ENCODE peak calls at places on chromosomes 16 and 17, in seven cellular contexts. One of them, this sample, is unnamed.

GRCh38 chr16:12455287-12455798 is 348.3 kb downstream of the CPPED1 start:
- DNase-seq in astrocyte of the cerebellum: peak; percentile 28
- DNase-seq in Calu3: peak; percentile 82
- DNase-seq in choroid plexus epithelial cell: peak; percentile 68
- DNase-seq in tibial artery: no peak
- DNase-seq in heart left ventricle: peak; percentile 75
- DNase-seq in fibroblast of the aortic adventitia: peak; percentile 46
- DNase-seq in this sample: peak; percentile 24

GRCh38 chr16:66954097-66954659 is 6.9 kb upstream of the CES3 start:
- DNase-seq in astrocyte of the cerebellum: peak; percentile 55
- DNase-seq in Calu3: peak; percentile 88
- DNase-seq in choroid plexus epithelial cell: peak; percentile 86
- DNase-seq in tibial artery: peak; percentile 84
- DNase-seq in heart left ventricle: no peak
- DNase-seq in fibroblast of the aortic adventitia: peak; percentile 83
- DNase-seq in this sample: peak; percentile 51

GRCh38 chr17:50918933-50919296 is 52.8 kb upstream of the TOB1 start:
- DNase-seq in astrocyte of the cerebellum: no peak
- DNase-seq in Calu3: peak; percentile 32
- DNase-seq in choroid plexus epithelial cell: no peak
- DNase-seq in tibial artery: no peak
- DNase-seq in heart left ventricle: no peak
- DNase-seq in fibroblast of the aortic adventitia: no peak
- DNase-seq in this sample: no peak

GRCh38 chr17:9228408-9229159 is 207.3 kb downstream of the NTN1 start:
- DNase-seq in astrocyte of the cerebellum: peak; percentile 70
- DNase-seq in Calu3: no peak
- DNase-seq in choroid plexus epithelial cell: peak; percentile 50
- DNase-seq in tibial artery: no peak
- DNase-seq in heart left ventricle: no peak
- DNase-seq in fibroblast of the aortic adventitia: peak; percentile 83
- DNase-seq in this sample: no peak

GRCh38 chr17:66777689-66778225 is 57.2 kb upstream of the CACNG5 start:
- DNase-seq in astrocyte of the cerebellum: peak; percentile 60
- DNase-seq in Calu3: no peak
- DNase-seq in choroid plexus epithelial cell: peak; percentile 81
- DNase-seq in tibial artery: no peak
- DNase-seq in heart left ventricle: no peak
- DNase-seq in fibroblast of the aortic adventitia: peak; percentile 22
- DNase-seq in this sample: no peak

GRCh38 chr16:14329727-14330363 is 258.7 kb downstream of the MRTFB start:
- DNase-seq in astrocyte of the cerebellum: no peak
- DNase-seq in Calu3: no peak
- DNase-seq in choroid plexus epithelial cell: no peak
- DNase-seq in tibial artery: no peak
- DNase-seq in heart left ventricle: no peak
- DNase-seq in fibroblast of the aortic adventitia: no peak
- DNase-seq in this sample: no peak

GRCh38 chr17:51703364-51704341 is 443.3 kb downstream of the UTP18 start:
- DNase-seq in astrocyte of the cerebellum: peak; percentile 72
- DNase-seq in Calu3: no peak
- DNase-seq in choroid plexus epithelial cell: no peak
- DNase-seq in tibial artery: peak; percentile 78
- DNase-seq in heart left ventricle: peak; percentile 69
- DNase-seq in fibroblast of the aortic adventitia: peak; percentile 69
- DNase-seq in this sample: no peak

GRCh38 chr16:49851468-49851787 is 4.5 kb downstream of the ZNF423 start:
- DNase-seq in astrocyte of the cerebellum: no peak
- DNase-seq in Calu3: no peak
- DNase-seq in choroid plexus epithelial cell: no peak
- DNase-seq in tibial artery: no peak
- DNase-seq in heart left ventricle: no peak
- DNase-seq in fibroblast of the aortic adventitia: no peak
- DNase-seq in this sample: no peak

GRCh38 chr16:2499454-2499853 is 14.3 kb upstream of the ATP6V0C start:
- DNase-seq in astrocyte of the cerebellum: no peak
- DNase-seq in Calu3: no peak
- DNase-seq in choroid plexus epithelial cell: no peak
- DNase-seq in tibial artery: no peak
- DNase-seq in heart left ventricle: peak; percentile 54
- DNase-seq in fibroblast of the aortic adventitia: no peak
- DNase-seq in this sample: no peak

GRCh38 chr16:73020409-73020884 is 27.5 kb downstream of the ZFHX3 start:
- DNase-seq in astrocyte of the cerebellum: peak; percentile 90
- DNase-seq in Calu3: peak; percentile 87
- DNase-seq in choroid plexus epithelial cell: peak; percentile 86
- DNase-seq in tibial artery: peak; percentile 92
- DNase-seq in heart left ventricle: peak; percentile 80
- DNase-seq in fibroblast of the aortic adventitia: peak; percentile 92
- DNase-seq in this sample: no peak

GRCh38 chr17:61313515-61314326 is 85.9 kb upstream of the TBX2 start:
- DNase-seq in astrocyte of the cerebellum: no peak
- DNase-seq in Calu3: no peak
- DNase-seq in choroid plexus epithelial cell: no peak
- DNase-seq in tibial artery: no peak
- DNase-seq in heart left ventricle: peak; percentile 63
- DNase-seq in fibroblast of the aortic adventitia: no peak
- DNase-seq in this sample: no peak

GRCh38 chr16:85396879-85397871 is 215.9 kb upstream of the GSE1 start:
- DNase-seq in astrocyte of the cerebellum: no peak
- DNase-seq in Calu3: peak; percentile 83
- DNase-seq in choroid plexus epithelial cell: peak; percentile 53
- DNase-seq in tibial artery: peak; percentile 64
- DNase-seq in heart left ventricle: peak; percentile 60
- DNase-seq in fibroblast of the aortic adventitia: no peak
- DNase-seq in this sample: no peak

GRCh38 chr16:424033-424622 is 1.3 kb upstream of the RAB11FIP3 start:
- DNase-seq in astrocyte of the cerebellum: peak; percentile 97
- DNase-seq in Calu3: no peak
- DNase-seq in choroid plexus epithelial cell: peak; percentile 93
- DNase-seq in tibial artery: peak; percentile 93
- DNase-seq in heart left ventricle: no peak
- DNase-seq in fibroblast of the aortic adventitia: peak; percentile 98
- DNase-seq in this sample: no peak

GRCh38 chr16:88705746-88706287 is 391 bp downstream of the RNF166 start:
- DNase-seq in astrocyte of the cerebellum: no peak
- DNase-seq in Calu3: peak; percentile 31
- DNase-seq in choroid plexus epithelial cell: no peak
- DNase-seq in tibial artery: no peak
- DNase-seq in heart left ventricle: no peak
- DNase-seq in fibroblast of the aortic adventitia: no peak
- DNase-seq in this sample: no peak

GRCh38 chr16:2420035-2420434 is 9.2 kb upstream of the CCNF start:
- DNase-seq in astrocyte of the cerebellum: no peak
- DNase-seq in Calu3: no peak
- DNase-seq in choroid plexus epithelial cell: peak; percentile 42
- DNase-seq in tibial artery: no peak
- DNase-seq in heart left ventricle: no peak
- DNase-seq in fibroblast of the aortic adventitia: peak; percentile 43
- DNase-seq in this sample: no peak

GRCh38 chr17:77208217-77208808 is 67.5 kb downstream of the SEC14L1 start:
- DNase-seq in astrocyte of the cerebellum: peak; percentile 20
- DNase-seq in Calu3: no peak
- DNase-seq in choroid plexus epithelial cell: peak; percentile 87
- DNase-seq in tibial artery: peak; percentile 57
- DNase-seq in heart left ventricle: no peak
- DNase-seq in fibroblast of the aortic adventitia: peak; percentile 66
- DNase-seq in this sample: no peak

GRCh38 chr17:41329279-41329925 is 13.9 kb upstream of the KRTAP17-1 start:
- DNase-seq in astrocyte of the cerebellum: no peak
- DNase-seq in Calu3: peak; percentile 85
- DNase-seq in choroid plexus epithelial cell: peak; percentile 63
- DNase-seq in tibial artery: no peak
- DNase-seq in heart left ventricle: no peak
- DNase-seq in fibroblast of the aortic adventitia: peak; percentile 43
- DNase-seq in this sample: no peak

GRCh38 chr16:49431591-49432290 is 58.1 kb downstream of the C16orf78 start:
- DNase-seq in astrocyte of the cerebellum: no peak
- DNase-seq in Calu3: no peak
- DNase-seq in choroid plexus epithelial cell: no peak
- DNase-seq in tibial artery: peak; percentile 33
- DNase-seq in heart left ventricle: no peak
- DNase-seq in fibroblast of the aortic adventitia: no peak
- DNase-seq in this sample: no peak

GRCh38 chr17:80471922-80472321 is 4.5 kb downstream of the NPTX1 start:
- DNase-seq in astrocyte of the cerebellum: no peak
- DNase-seq in Calu3: no peak
- DNase-seq in choroid plexus epithelial cell: no peak
- DNase-seq in tibial artery: no peak
- DNase-seq in heart left ventricle: no peak
- DNase-seq in fibroblast of the aortic adventitia: no peak
- DNase-seq in this sample: no peak

GRCh38 chr17:10295728-10296343 is 77.0 kb downstream of the MYH13 start:
- DNase-seq in astrocyte of the cerebellum: no peak
- DNase-seq in Calu3: peak; percentile 28
- DNase-seq in choroid plexus epithelial cell: peak; percentile 50
- DNase-seq in tibial artery: no peak
- DNase-seq in heart left ventricle: no peak
- DNase-seq in fibroblast of the aortic adventitia: peak; percentile 68
- DNase-seq in this sample: no peak

GRCh38 chr17:7354262-7354781 is 634 bp upstream of the TMEM95 start:
- DNase-seq in astrocyte of the cerebellum: no peak
- DNase-seq in Calu3: no peak
- DNase-seq in choroid plexus epithelial cell: peak; percentile 47
- DNase-seq in tibial artery: no peak
- DNase-seq in heart left ventricle: no peak
- DNase-seq in fibroblast of the aortic adventitia: peak; percentile 36
- DNase-seq in this sample: no peak
- TF ChIP-seq CTCF in astrocyte of the cerebellum: no peak
- TF ChIP-seq CTCF in Calu3: no peak
- TF ChIP-seq CTCF in choroid plexus epithelial cell: no peak
- TF ChIP-seq CTCF in tibial artery: no peak
- TF ChIP-seq CTCF in heart left ventricle: no peak
- TF ChIP-seq CTCF in fibroblast of the aortic adventitia: no peak
- TF ChIP-seq CTCF in this sample: no peak

DNA sequence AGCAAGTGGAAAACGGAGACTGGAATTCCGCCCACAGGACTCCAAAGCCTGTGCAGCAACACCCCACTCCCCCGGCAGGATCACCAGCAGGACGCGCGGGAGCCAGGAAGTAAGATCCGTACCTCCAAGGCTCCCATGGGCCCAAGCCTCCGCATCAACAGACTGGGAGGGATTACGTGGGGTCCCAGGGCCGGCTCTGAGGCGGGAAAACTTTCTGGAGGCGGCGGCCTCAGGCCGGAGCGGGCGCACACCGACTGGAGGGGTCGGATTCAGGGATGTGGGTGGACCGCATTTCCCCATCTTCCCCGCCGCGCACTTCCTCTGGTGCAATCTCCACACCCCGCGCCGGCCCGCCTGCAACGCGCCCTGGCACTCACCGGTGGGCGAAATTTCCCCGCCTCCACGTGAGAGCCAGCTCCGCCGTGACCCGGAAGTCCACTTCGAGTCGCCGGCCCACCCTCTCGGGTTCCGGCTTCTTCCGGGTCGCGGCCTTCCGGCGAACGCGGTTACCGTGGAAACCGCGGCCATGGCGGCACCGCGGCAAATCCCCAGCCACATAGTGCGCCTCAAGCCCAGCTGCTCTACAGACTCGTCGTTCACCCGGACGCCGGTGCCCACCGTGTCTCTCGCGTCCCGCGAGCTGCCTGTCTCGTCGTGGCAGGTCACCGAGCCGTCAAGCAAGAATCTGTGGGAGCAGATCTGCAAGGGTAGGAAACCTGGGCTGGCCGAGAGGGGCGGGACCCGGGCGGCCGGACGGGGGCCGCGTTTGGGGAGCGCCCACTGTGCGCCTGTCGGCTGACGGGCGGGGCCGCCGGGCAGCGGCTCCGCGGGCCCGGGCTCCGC is at the start of the genes IQCK and KNOP1:
- DNase-seq in astrocyte of the cerebellum: peak; percentile 70
- DNase-seq in Calu3: peak; percentile 93
- DNase-seq in choroid plexus epithelial cell: peak; percentile 92
- DNase-seq in tibial artery: peak; percentile 94
- DNase-seq in heart left ventricle: peak; percentile 94
- DNase-seq in fibroblast of the aortic adventitia: peak; percentile 86
- DNase-seq in this sample: peak; percentile 85
- TF ChIP-seq CTCF in astrocyte of the cerebellum: no peak
- TF ChIP-seq CTCF in Calu3: no peak
- TF ChIP-seq CTCF in choroid plexus epithelial cell: peak; percentile 34
- TF ChIP-seq CTCF in tibial artery: no peak
- TF ChIP-seq CTCF in heart left ventricle: peak; percentile 19
- TF ChIP-seq CTCF in fibroblast of the aortic adventitia: peak; percentile 37
- TF ChIP-seq CTCF in this sample: no peak

GRCh38 chr17:5281814-5282638 is at the start of gene RABEP1:
- DNase-seq in astrocyte of the cerebellum: peak; percentile 69
- DNase-seq in Calu3: peak; percentile 90
- DNase-seq in choroid plexus epithelial cell: peak; percentile 94
- DNase-seq in tibial artery: peak; percentile 93
- DNase-seq in heart left ventricle: peak; percentile 98
- DNase-seq in fibroblast of the aortic adventitia: peak; percentile 88
- DNase-seq in this sample: peak; percentile 90
- TF ChIP-seq CTCF in astrocyte of the cerebellum: no peak
- TF ChIP-seq CTCF in Calu3: no peak
- TF ChIP-seq CTCF in choroid plexus epithelial cell: peak; percentile 22
- TF ChIP-seq CTCF in tibial artery: peak; percentile 15
- TF ChIP-seq CTCF in heart left ventricle: no peak
- TF ChIP-seq CTCF in fibroblast of the aortic adventitia: peak; percentile 55
- TF ChIP-seq CTCF in this sample: no peak

GRCh38 chr16:56611281-56611833 is 3.0 kb downstream of the MT2A start:
- DNase-seq in astrocyte of the cerebellum: no peak
- DNase-seq in Calu3: no peak
- DNase-seq in choroid plexus epithelial cell: peak; percentile 52
- DNase-seq in tibial artery: peak; percentile 94
- DNase-seq in heart left ventricle: no peak
- DNase-seq in fibroblast of the aortic adventitia: peak; percentile 76
- DNase-seq in this sample: no peak

GRCh38 chr16:56608876-56609462 is 585 bp downstream of the MT2A start:
- DNase-seq in astrocyte of the cerebellum: no peak
- DNase-seq in Calu3: no peak
- DNase-seq in choroid plexus epithelial cell: no peak
- DNase-seq in tibial artery: peak; percentile 71
- DNase-seq in heart left ventricle: no peak
- DNase-seq in fibroblast of the aortic adventitia: peak; percentile 21
- DNase-seq in this sample: no peak

GRCh38 chr16:56609463-56609921 is 1.1 kb downstream of the MT2A start:
- DNase-seq in astrocyte of the cerebellum: peak; percentile 87
- DNase-seq in Calu3: peak; percentile 52
- DNase-seq in choroid plexus epithelial cell: peak; percentile 94
- DNase-seq in tibial artery: peak; percentile 85
- DNase-seq in heart left ventricle: no peak
- DNase-seq in fibroblast of the aortic adventitia: peak; percentile 88
- DNase-seq in this sample: no peak

GRCh38 chr16:56610609-56611111 is 2.3 kb downstream of the MT2A start:
- DNase-seq in astrocyte of the cerebellum: no peak
- DNase-seq in Calu3: no peak
- DNase-seq in choroid plexus epithelial cell: peak; percentile 63
- DNase-seq in tibial artery: no peak
- DNase-seq in heart left ventricle: no peak
- DNase-seq in fibroblast of the aortic adventitia: peak; percentile 66
- DNase-seq in this sample: no peak

DNA sequence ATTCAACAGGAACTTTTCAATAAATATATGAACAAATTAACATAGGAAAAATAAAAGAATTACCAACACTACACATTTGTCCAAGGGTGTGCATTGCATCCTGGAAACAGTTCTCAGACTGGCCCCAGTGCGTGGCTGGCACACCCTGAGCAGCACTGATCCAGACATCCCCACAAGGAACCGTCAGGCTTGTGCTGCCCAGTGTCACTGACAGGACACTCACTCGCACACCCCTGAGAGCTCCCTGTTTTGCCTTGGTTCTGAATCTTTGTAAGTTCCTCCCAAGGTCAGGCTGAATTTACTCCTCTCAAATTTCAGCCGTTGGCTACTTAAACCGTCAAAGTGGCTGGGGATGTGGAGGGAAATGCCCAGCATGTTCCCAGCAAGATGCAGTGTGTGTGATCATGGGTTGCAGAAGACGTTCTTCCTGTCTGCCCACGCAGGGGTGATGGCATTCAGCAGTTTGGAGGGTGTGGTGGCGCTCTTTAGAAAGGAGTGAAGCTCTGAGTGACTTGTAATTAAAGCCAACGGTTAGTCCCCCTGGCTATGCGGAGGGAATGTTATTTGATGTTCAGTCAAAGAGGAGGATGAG is 1.7 kb downstream of the MT2A start:
- DNase-seq in astrocyte of the cerebellum: peak; percentile 60
- DNase-seq in Calu3: no peak
- DNase-seq in choroid plexus epithelial cell: peak; percentile 96
- DNase-seq in tibial artery: peak; percentile 85
- DNase-seq in heart left ventricle: no peak
- DNase-seq in fibroblast of the aortic adventitia: peak; percentile 90
- DNase-seq in this sample: no peak
- TF ChIP-seq CTCF in astrocyte of the cerebellum: no peak
- TF ChIP-seq CTCF in Calu3: no peak
- TF ChIP-seq CTCF in choroid plexus epithelial cell: peak; percentile 19
- TF ChIP-seq CTCF in tibial artery: no peak
- TF ChIP-seq CTCF in heart left ventricle: no peak
- TF ChIP-seq CTCF in fibroblast of the aortic adventitia: no peak
- TF ChIP-seq CTCF in this sample: no peak

This sample was measured in activated B cell treated with CpG ODN at 0.5 μM for 24 hours.